ENCODE peak calls at places on chromosome 11, in nine cellular contexts. Q is BE2C, E is HTR-8/SVneo, W is KG1, V is AG10803, F is uterus, J is amniotic epithelial cell, M is glomerular endothelial cell, N is PC-9. C is an unnamed sample.

GRCh38 chr11:106208795-106209194 is 131.3 kb downstream of the AASDHPPT start:
- DNase-seq in M (no peak), W (no peak), V (no peak), J (no peak), F (no peak), E (no peak), N (no peak), Q (peak; percentile 14), C (no peak)

GRCh38 chr11:45853616-45854219 is 6.4 kb downstream of the CRY2 start:
- DNase-seq in J (no peak), N (no peak), Q (no peak), F (no peak), E (no peak), V (no peak), W (no peak), M (no peak), C (no peak)

GRCh38 chr11:105297463-105297862 is 157.9 kb upstream of the CARD18 start:
- DNase-seq in V (peak; percentile 15), J (peak; percentile 75), M (peak; percentile 20), N (no peak), E (peak; percentile 31), F (no peak), W (no peak), Q (no peak), C (no peak)

GRCh38 chr11:126495806-126496205 is 140.3 kb downstream of the ST3GAL4 start:
- DNase-seq in Q (peak; percentile 66), J (no peak), N (no peak), W (no peak), M (no peak), F (no peak), E (no peak), V (no peak), C (no peak)

GRCh38 chr11:17747131-17747955 is 12.8 kb downstream of the KCNC1 start:
- DNase-seq in M (no peak), V (no peak), N (no peak), Q (no peak), E (no peak), F (no peak), W (no peak), J (no peak), C (no peak)

GRCh38 chr11:32088117-32088941 is 2.5 kb upstream of the RCN1 start:
- DNase-seq in M (peak; percentile 85), J (peak; percentile 84), V (peak; percentile 89), W (no peak), Q (no peak), N (peak; percentile 89), F (peak; percentile 39), E (peak; percentile 48), C (no peak)

GRCh38 chr11:18012906-18013781 is at the start of gene SERGEF:
- DNase-seq in J (peak; percentile 85), W (peak; percentile 73), M (no peak), F (peak; percentile 89), N (peak; percentile 83), V (peak; percentile 83), Q (peak; percentile 90), E (peak; percentile 80), C (peak; percentile 95)

GRCh38 chr11:20351151-20351550 is 12.4 kb upstream of the HTATIP2 start:
- DNase-seq in V (no peak), N (no peak), J (no peak), Q (no peak), M (no peak), F (no peak), W (no peak), E (no peak), C (no peak)

GRCh38 chr11:96357794-96358193 is 14.8 kb upstream of the MAML2 start:
- DNase-seq in E (no peak), Q (no peak), V (no peak), N (no peak), F (no peak), M (no peak), J (no peak), W (no peak), C (peak; percentile 40)

GRCh38 chr11:118618115-118618990 is 10.9 kb downstream of the PHLDB1 start:
- DNase-seq in F (peak; percentile 66), E (peak; percentile 32), Q (peak; percentile 58), N (no peak), W (no peak), J (peak; percentile 85), M (no peak), V (peak; percentile 92), C (no peak)

GRCh38 chr11:126423743-126424142 is 68.3 kb downstream of the ST3GAL4 start:
- DNase-seq in J (no peak), N (no peak), E (no peak), M (no peak), W (no peak), F (no peak), Q (no peak), V (no peak), C (no peak)

GRCh38 chr11:125514336-125515101 is 18.5 kb upstream of the FEZ1 start:
- DNase-seq in J (peak; percentile 54), Q (no peak), E (no peak), M (no peak), W (peak; percentile 82), F (no peak), N (peak; percentile 83), V (peak; percentile 29), C (peak; percentile 83)